ENCODE peak calls at places on chromosomes 5 and 9, in seven cellular contexts. Z is CD4-positive, CD25-positive, alpha-beta regulatory T cell; N is H7; S is fibroblast of the aortic adventitia; P is NT2/D1; E is brain microvascular endothelial cell; Q is CD8-positive, alpha-beta memory T cell. C is an unnamed sample.

GRCh38 chr5:143409972-143410371 is 6.5 kb upstream of the NR3C1 start:
- DNase-seq in E (no peak), N (no peak), S (no peak), P (no peak), Z (no peak), Q (peak; percentile 10), C (no peak)

GRCh38 chr5:171975877-171976667 is 30.4 kb downstream of the FBXW11 start:
- DNase-seq in Z (no peak), P (no peak), N (no peak), Q (no peak), S (no peak), E (no peak), C (no peak)

GRCh38 chr9:137354153-137354844 is 52.2 kb upstream of the NRARP start:
- DNase-seq in Q (no peak), S (no peak), E (no peak), Z (no peak), N (peak; percentile 36), P (no peak), C (no peak)

GRCh38 chr5:35246928-35247644 is 16.8 kb upstream of the PRLR start:
- DNase-seq in Z (no peak), Q (no peak), P (no peak), S (peak; percentile 38), E (no peak), N (no peak), C (no peak)

GRCh38 chr5:133943475-133943817 is 25.0 kb downstream of the C5orf15 start:
- DNase-seq in N (no peak), Z (no peak), E (no peak), Q (no peak), S (no peak), P (no peak), C (no peak)

GRCh38 chr9:104810421-104811339 is 46.8 kb downstream of the NIPSNAP3B start:
- DNase-seq in E (peak; percentile 9), Z (no peak), P (no peak), S (peak; percentile 22), Q (no peak), N (no peak), C (peak; percentile 28)

GRCh38 chr9:120868676-120869359 is 8.2 kb downstream of the PHF19 start:
- DNase-seq in S (peak; percentile 87), P (peak; percentile 91), N (peak; percentile 100), E (peak; percentile 92), Q (peak; percentile 93), Z (peak; percentile 94), C (peak; percentile 73)

GRCh38 chr5:79236970-79237734 is 1.2 kb downstream of the JMY start:
- DNase-seq in Z (peak; percentile 16), P (no peak), E (peak; percentile 16), Q (peak; percentile 25), S (peak; percentile 47), N (peak; percentile 63), C (no peak)

GRCh38 chr9:109733690-109734089 is 46.3 kb upstream of the PALM2AKAP2 start:
- DNase-seq in S (peak; percentile 70), E (peak; percentile 36), Q (no peak), Z (no peak), N (no peak), P (no peak), C (no peak)

DNA sequence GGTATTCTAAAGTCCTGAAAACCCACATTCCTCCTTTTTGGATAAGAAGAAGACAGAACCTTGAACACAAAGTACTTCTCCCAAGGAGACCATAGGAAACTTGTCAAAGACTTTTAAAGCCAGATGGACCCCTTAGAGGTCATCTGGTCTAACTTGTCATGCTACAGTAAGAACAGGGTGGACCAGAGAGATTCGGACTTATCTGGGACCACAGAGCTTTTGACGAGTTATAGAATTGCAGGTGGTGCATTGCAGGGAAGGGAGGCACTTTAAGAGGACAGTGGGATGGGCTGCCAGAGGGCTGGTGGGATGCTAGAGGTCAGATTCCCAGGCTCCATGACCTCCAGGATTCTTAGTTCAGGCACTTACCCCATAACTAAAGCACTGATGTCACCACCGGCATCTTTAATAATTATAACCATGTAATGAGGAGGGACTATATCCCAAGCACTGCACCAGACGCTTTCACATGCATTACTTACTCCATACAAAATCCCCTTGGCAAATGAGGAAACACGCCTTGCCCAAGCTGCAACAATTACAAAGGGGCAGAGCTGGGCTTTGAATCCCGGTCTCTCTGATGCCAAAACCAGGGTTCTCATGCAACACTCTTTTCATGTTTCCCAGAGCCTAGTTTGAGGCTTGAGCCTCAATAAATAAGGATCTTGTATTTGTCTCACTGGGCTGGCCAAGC is 12.8 kb upstream of the GPX3 start:
- DNase-seq in S (no peak), E (no peak), P (no peak), N (no peak), Z (no peak), Q (no peak), C (no peak)
- H3K4me3 ChIP-seq in S (no peak overlapping the region), E (no peak overlapping the region), P (no peak overlapping the region), N (no peak overlapping the region), Z (no peak overlapping the region), Q (no peak overlapping the region), C (no peak overlapping the region)

GRCh38 chr9:708556-709432 is 132.7 kb upstream of the DMRT1 start:
- DNase-seq in Q (no peak), S (peak; percentile 30), Z (no peak), E (no peak), N (no peak), P (no peak), C (no peak)

GRCh38 chr9:706073-706472 is 135.4 kb upstream of the DMRT1 start:
- DNase-seq in P (no peak), Z (no peak), E (no peak), Q (no peak), N (no peak), S (no peak), C (no peak)

GRCh38 chr9:710951-711745 is 130.3 kb upstream of the DMRT1 start:
- DNase-seq in P (no peak), S (no peak), Q (no peak), Z (no peak), N (no peak), E (no peak), C (no peak)

GRCh38 chr9:706606-707451 is 134.7 kb upstream of the DMRT1 start:
- DNase-seq in Q (no peak), E (peak; percentile 48), P (no peak), S (peak; percentile 72), N (peak; percentile 77), Z (no peak), C (peak; percentile 34)

GRCh38 chr9:708182-708555 is 133.3 kb upstream of the DMRT1 start:
- DNase-seq in Z (no peak), S (peak; percentile 43), Q (no peak), N (no peak), E (no peak), P (no peak), C (no peak)
- H3K4me3 ChIP-seq in Z (no peak overlapping the region), S (peak overlapping the region; percentile 65), Q (no peak overlapping the region), N (no peak overlapping the region), E (peak overlapping the region; percentile 34), P (no peak overlapping the region), C (peak overlapping the region; percentile 29)

DNA sequence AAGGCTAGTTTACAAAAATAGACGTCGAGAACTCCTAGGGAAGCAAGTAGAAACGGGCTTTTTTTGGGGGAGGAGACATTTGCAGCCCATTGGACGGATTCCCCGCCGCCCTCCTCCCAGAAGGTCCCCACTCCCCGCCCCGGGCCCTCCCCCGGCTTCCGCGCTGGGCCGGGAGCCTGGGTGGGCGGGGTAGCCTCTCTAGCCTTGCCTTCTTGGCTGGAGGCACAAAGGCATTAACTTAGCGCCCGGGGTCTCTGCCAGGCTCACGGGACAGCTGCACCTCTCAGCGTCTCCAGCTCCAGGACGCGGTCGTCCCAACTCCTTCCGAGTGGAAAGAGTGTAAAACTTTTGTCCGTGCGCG is at the start of gene DMRTA1:
- DNase-seq in Z (no peak), S (peak; percentile 57), N (peak; percentile 93), E (peak; percentile 51), Q (no peak), P (peak; percentile 62), C (peak; percentile 41)
- H3K4me3 ChIP-seq in Z (no peak within 1 kb of the TSS), S (peak within 1 kb of the TSS; percentile 71), N (peak within 1 kb of the TSS; percentile 88), E (peak within 1 kb of the TSS; percentile 72), Q (no peak within 1 kb of the TSS), P (peak within 1 kb of the TSS; percentile 79), C (peak within 1 kb of the TSS; percentile 70)

GRCh38 chr5:154611341-154611767 is 133.3 kb upstream of the HAND1 start:
- DNase-seq in S (peak; percentile 22), Z (no peak), Q (no peak), P (no peak), N (peak; percentile 70), E (no peak), C (no peak)
- H3K4me3 ChIP-seq in S (peak overlapping the region; percentile 33), Z (no peak overlapping the region), Q (no peak overlapping the region), P (peak overlapping the region; percentile 57), N (peak overlapping the region; percentile 32), E (peak overlapping the region; percentile 42), C (peak overlapping the region; percentile 36)

DNA sequence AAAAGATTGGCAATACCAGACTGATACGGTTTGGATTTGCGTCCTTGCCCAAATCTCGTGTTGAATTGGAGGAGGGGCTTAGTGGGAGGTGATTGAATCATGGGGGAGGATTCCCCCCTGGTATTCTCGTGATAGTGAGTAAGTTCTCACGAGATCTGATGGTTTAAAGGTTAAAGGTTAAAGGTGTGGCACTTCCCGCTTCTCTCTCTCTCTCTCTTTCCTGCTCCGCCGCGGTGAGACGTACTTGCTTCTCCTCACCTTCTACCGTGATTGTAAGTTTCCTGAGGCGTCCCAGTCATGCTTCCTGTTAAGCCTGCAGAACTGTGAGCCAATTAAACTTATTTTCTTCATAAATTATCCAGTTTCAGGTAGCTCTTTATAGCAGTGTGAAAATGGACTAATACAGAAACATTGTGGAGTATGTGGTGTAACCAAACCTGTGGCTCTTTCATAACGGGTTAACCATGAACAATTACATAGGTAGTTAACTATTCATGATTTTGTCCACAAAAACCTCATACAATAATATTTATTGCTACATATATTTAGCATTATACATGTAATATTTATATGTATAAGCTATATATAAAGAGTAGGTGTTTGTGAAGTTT is 107.5 kb downstream of the ANXA1 start:
- DNase-seq in N (no peak), S (no peak), Z (no peak), Q (no peak), P (no peak), E (no peak), C (no peak)
- H3K4me3 ChIP-seq in N (no peak overlapping the region), S (no peak overlapping the region), Z (no peak overlapping the region), Q (no peak overlapping the region), P (no peak overlapping the region), E (no peak overlapping the region), C (no peak overlapping the region)

C was measured in skeletal muscle cell.